ENCODE peak calls at places on chromosome 20, in six cellular contexts. V is left ventricle myocardium inferior; E is suprapubic skin; P is GM12865; Q is coronary artery; M is CD8-positive, alpha-beta T cell. J is an unnamed sample.

GRCh38 chr20:63941282-63942060 is 14.7 kb downstream of the UCKL1 start:
- DNase-seq in V (peak), M (peak), P (peak), Q (no peak), E (peak), J (peak)

GRCh38 chr20:59808729-59809381 is 124.6 kb downstream of the SYCP2 start:
- DNase-seq in Q (peak), E (peak), M (no peak), V (no peak), P (no peak), J (no peak)

GRCh38 chr20:57707849-57708693 is 1.7 kb downstream of the PMEPA1 start:
- DNase-seq in E (no peak), M (no peak), Q (no peak), V (no peak), P (no peak), J (no peak)

GRCh38 chr20:50068041-50068651 is 44.8 kb downstream of the UBE2V1 start:
- DNase-seq in V (no peak), M (no peak), P (no peak), E (no peak), Q (no peak), J (no peak)

GRCh38 chr20:47524385-47524784 is 22.7 kb downstream of the NCOA3 start:
- DNase-seq in E (no peak), M (no peak), V (no peak), Q (no peak), P (no peak), J (no peak)

GRCh38 chr20:57618091-57618765 is 2.0 kb downstream of the ZBP1 start:
- DNase-seq in M (no peak), Q (peak), P (no peak), E (no peak), V (no peak), J (no peak)

GRCh38 chr20:24608926-24609667 is 139.7 kb downstream of the SYNDIG1 start:
- DNase-seq in M (no peak), P (peak), Q (no peak), V (no peak), E (no peak), J (no peak)

GRCh38 chr20:17503501-17504325 is 27.5 kb downstream of the BFSP1 start:
- DNase-seq in M (no peak), P (no peak), V (no peak), E (no peak), Q (peak), J (peak)

GRCh38 chr20:16541226-16541625 is 32.0 kb downstream of the KIF16B start:
- DNase-seq in E (no peak), V (peak), Q (no peak), P (no peak), M (no peak), J (no peak)

GRCh38 chr20:8132015-8132631 is at the start of gene PLCB1:
- DNase-seq in M (peak), V (peak), P (peak), Q (peak), E (peak), J (peak)

GRCh38 chr20:4041748-4042411 is 26.5 kb upstream of the RNF24 start:
- DNase-seq in E (no peak), V (peak), P (no peak), M (no peak), Q (no peak), J (no peak)

GRCh38 chr20:56943946-56944345 is 314.8 kb downstream of the TFAP2C start:
- DNase-seq in P (no peak), V (no peak), E (no peak), M (no peak), Q (no peak), J (peak)

GRCh38 chr20:64164123-64164836 is at the start of gene MYT1:
- DNase-seq in M (no peak), V (no peak), P (no peak), Q (no peak), E (no peak), J (no peak)

GRCh38 chr20:45406260-45407066 is 1.6 kb upstream of the DBNDD2 start:
- DNase-seq in Q (peak), E (no peak), M (peak), P (no peak), V (peak), J (peak)

GRCh38 chr20:36173451-36173933 is 19.0 kb downstream of the EPB41L1 start:
- DNase-seq in E (no peak), V (no peak), P (peak), Q (no peak), M (no peak), J (peak)

GRCh38 chr20:50453533-50453932 is 56.6 kb upstream of the PTPN1 start:
- DNase-seq in P (no peak), E (no peak), M (no peak), V (no peak), Q (no peak), J (no peak)

GRCh38 chr20:33675127-33675954 is 1.1 kb upstream of the NECAB3 start:
- DNase-seq in M (no peak), Q (no peak), E (no peak), V (no peak), P (no peak), J (no peak)
- H3K4me3 ChIP-seq in M (no peak), Q (peak), E (peak), V (peak), P (no peak), J (no peak)

DNA sequence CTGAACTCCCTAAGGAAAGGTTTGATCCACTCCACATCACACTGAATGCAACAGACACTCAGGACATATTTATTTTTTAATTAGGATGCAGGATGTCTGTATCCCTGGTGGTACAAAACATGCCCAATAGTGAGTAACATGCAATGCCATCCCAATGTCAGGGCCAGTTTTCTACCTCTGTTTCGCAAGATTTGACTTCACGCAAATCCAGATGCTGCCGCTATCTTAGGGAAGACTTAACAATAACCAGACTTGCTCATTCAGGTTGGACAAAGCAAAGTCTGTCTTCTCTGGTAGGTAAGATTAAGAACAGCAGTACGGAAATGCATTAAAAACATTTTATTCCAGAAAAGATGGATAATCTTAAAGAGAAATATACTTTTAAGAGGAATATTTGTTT is 103.1 kb downstream of the TASP1 start:
- DNase-seq in E (no peak), M (no peak), V (no peak), Q (no peak), P (no peak), J (no peak)
- H3K4me3 ChIP-seq in E (no peak), M (no peak), V (no peak), Q (no peak), P (no peak), J (no peak)

GRCh38 chr20:37529214-37529967 is 1.7 kb upstream of the BLCAP start:
- DNase-seq in P (no peak), Q (no peak), V (no peak), E (peak), M (no peak), J (no peak)
- H3K4me3 ChIP-seq in P (no peak), Q (no peak), V (peak), E (no peak), M (no peak), J (no peak)

DNA sequence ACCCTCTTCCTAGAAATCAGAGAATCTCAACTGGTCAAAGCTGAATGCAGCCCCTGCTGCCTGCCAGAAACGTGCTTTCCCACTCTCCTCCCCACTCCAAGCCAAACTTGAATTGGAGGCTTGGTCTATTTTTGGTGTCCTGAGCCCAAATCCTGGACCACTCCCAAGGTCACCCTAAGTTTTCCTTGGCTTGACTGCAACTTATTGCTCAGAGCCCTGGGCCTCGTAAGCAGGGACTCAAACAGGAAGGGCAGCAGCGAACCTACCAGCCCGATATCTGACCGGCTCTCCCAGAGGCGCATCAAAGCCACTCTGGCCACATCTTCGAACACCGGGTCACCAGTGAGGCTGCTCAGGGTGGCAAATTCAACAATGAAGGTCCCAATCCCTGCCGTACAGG is 12.7 kb downstream of the EDEM2 start:
- DNase-seq in E (no peak), P (no peak), M (no peak), Q (peak), V (peak), J (no peak)
- H3K4me3 ChIP-seq in E (no peak), P (no peak), M (no peak), Q (peak), V (no peak), J (no peak)

DNA sequence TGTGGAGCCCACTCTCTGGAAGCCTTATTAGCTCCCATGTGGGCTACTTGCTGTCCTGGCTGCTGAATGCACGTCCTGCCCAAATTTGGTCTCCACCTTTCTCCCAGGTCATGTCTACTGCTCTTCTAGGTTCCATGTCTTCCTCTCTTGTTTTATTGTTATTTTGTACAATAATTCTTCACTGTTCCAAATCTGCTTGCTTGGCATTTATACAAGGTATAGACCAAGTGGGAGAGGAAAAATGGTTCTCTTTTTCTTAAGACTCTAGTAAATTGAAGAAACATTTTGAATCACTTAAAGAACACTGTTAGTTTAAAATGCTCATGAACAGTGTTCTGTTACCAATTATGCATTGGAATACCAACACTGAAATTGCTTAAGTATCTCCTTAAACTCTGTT is 81.6 kb upstream of the SCP2D1 start:
- DNase-seq in Q (no peak), E (no peak), M (no peak), V (no peak), P (no peak), J (no peak)
- H3K4me3 ChIP-seq in Q (no peak), E (no peak), M (no peak), V (no peak), P (no peak), J (no peak)

DNA sequence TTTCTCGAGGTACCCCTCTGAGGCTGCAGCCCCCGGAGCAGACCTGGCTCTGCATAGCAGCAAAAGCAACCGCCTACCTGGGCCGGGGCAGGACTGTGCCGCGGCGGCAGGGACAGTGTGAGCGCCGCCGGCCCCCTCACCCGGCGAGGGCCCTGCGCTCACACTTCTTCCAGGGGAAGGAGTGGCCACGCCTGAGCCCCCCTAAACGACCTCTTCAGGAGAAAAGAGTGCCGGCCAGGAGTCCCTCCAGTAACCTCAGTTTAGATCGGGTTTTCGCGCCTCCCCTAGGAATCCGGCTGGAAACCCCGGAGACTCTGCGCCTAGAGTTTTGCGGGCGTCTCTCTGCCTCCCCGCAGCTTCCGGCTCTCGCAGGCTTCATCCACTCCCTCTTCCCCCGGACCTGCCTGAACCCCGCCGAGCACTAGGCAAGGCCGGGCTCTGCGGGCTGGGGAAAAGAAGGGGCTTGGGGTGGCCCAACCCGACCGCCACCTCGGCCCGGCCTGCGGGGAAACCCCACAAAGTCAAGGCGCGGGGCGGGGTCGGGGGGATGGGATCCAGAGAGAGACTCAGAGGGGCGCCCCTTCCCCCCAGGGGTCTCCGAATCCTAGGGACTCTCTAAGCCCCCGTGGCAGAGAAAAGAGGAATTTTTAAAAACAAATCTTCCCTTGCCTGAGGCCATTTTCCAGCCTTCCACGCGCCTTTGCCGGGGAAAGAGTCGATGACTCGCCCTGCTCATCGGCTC is 558 bp downstream of the LINC00237 start:
- DNase-seq in M (no peak), V (no peak), E (no peak), Q (no peak), P (no peak), J (no peak)
- H3K4me3 ChIP-seq in M (no peak), V (peak), E (peak), Q (peak), P (no peak), J (no peak)

GRCh38 chr20:5608104-5608447 is 142.1 kb upstream of the SHLD1 start:
- DNase-seq in V (no peak), Q (no peak), M (no peak), P (no peak), E (no peak), J (no peak)

GRCh38 chr20:5606347-5606746 is 143.9 kb upstream of the SHLD1 start:
- DNase-seq in Q (no peak), P (peak), M (no peak), E (no peak), V (no peak), J (no peak)

GRCh38 chr20:5612476-5613291 is 137.5 kb upstream of the SHLD1 start:
- DNase-seq in Q (no peak), M (no peak), E (no peak), V (no peak), P (no peak), J (no peak)

GRCh38 chr20:5614506-5614905 is 135.7 kb upstream of the SHLD1 start:
- DNase-seq in P (no peak), E (no peak), V (no peak), M (no peak), Q (no peak), J (no peak)

DNA sequence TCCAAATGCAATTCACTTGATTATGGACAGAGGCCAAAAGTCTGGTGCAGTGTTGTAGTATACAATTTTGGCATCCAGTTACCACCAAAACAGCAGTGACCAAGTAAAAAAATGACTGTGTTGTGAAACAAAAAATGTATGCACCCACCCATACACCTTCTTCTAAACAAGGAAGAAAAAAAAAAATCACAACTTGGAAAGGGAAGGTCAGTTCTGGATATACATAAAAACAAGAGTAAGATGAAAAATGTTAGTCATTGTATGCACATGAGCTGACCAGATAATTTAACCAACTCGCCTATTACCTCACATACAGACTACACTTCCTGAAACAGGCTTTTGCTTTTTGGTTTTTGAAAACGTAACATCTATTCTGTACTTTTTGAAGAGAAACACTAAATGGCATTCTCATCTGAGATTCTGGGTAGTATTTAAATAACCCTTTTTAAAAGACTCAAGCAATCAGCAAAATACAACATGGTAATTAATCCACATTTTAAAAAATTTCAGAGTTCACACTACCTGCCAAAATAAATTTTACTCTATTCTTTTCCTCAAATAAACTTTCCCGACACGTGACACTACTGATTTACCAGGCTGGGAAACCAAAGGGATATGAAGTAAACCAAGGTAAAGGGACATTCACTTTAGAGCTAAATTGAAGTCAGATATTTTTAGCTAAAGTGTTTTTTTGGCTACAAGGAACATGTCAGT is 141.6 kb upstream of the SHLD1 start:
- DNase-seq in V (no peak), M (no peak), P (peak), Q (no peak), E (no peak), J (no peak)
- H3K4me3 ChIP-seq in V (peak), M (peak), P (peak), Q (peak), E (peak), J (no peak)

DNA sequence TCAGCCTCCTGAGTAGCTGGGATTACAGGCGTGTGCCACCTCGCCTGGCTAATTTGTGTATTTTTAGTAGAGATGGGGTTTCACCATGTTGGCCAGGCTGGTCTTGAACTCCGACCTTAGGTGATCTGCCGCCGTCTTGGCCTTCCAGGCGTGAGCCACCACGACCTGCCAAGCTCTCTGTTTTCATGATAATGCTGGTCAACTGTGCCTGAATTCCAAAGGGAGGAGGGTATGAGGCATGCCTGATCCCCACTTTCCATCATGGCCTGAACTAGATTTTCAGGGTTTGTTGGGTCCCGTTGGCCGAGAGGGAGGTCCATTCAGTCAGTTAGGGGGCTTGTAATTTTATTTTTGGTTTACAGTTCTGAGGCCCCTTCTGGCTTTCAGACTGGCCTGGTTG is 28.0 kb upstream of the ANGPT4 start:
- DNase-seq in V (no peak), P (no peak), M (no peak), E (no peak), Q (peak), J (no peak)
- H3K4me3 ChIP-seq in V (no peak), P (no peak), M (no peak), E (no peak), Q (no peak), J (no peak)

J was measured in Jurkat, Clone E6-1.